ENCODE peak calls at places on chromosomes 11 and 22, in four cellular contexts. O is fibroblast of the aortic adventitia; C is cortex of kidney; I is activated CD4-positive, alpha-beta memory T cell treated with anti-CD3 and anti-CD28 coated beads, Interleukin-2, amount 10 ng/mL, durations not matched to agents 7 days and 5 days. T is an unnamed sample.

GRCh38 chr11:130474637-130475400 is 26.4 kb downstream of the ADAMTS15 start:
- DNase-seq in O (no peak), C (no peak), I (no peak), T (no peak)

GRCh38 chr22:22030493-22031182 is 48.1 kb upstream of the TOP3B start:
- DNase-seq in O (peak; percentile 44), C (no peak), I (no peak), T (no peak)

GRCh38 chr22:49966041-49966715 is 5.6 kb downstream of the PIM3 start:
- DNase-seq in O (no peak), C (no peak), I (peak; percentile 17), T (no peak)

GRCh38 chr11:100876826-100877545 is 189.9 kb downstream of the ARHGAP42 start:
- DNase-seq in O (peak; percentile 98), C (no peak), I (no peak), T (no peak)

GRCh38 chr22:48805516-48805915 is 1022.2 kb downstream of the BRD1 start:
- DNase-seq in O (no peak), C (no peak), I (no peak), T (no peak)

GRCh38 chr11:12840871-12841516 is 166.8 kb downstream of the TEAD1 start:
- DNase-seq in O (peak; percentile 35), C (no peak), I (no peak), T (no peak)

GRCh38 chr11:76704171-76704948 is 33.8 kb upstream of the LRRC32 start:
- DNase-seq in O (no peak), C (no peak), I (no peak), T (no peak)

GRCh38 chr11:72814139-72814830 is at the start of gene ATG16L2:
- DNase-seq in O (peak; percentile 78), C (peak; percentile 81), I (peak; percentile 91), T (peak; percentile 92)

GRCh38 chr22:19970479-19971275 is 29.1 kb upstream of the TXNRD2 start:
- DNase-seq in O (peak; percentile 62), C (no peak), I (peak; percentile 78), T (no peak)

GRCh38 chr11:73402834-73403185 is 26.6 kb downstream of the RELT start:
- DNase-seq in O (no peak), C (no peak), I (no peak), T (no peak)

GRCh38 chr22:49678137-49678841 is 149.4 kb downstream of the BRD1 start:
- DNase-seq in O (no peak), C (no peak), I (peak; percentile 9), T (no peak)

GRCh38 chr22:20437253-20438065 is at the start of gene SCARF2:
- DNase-seq in O (peak; percentile 55), C (no peak), I (no peak), T (peak; percentile 68)

GRCh38 chr22:36027960-36028645 is 521 bp downstream of the RBFOX2 start:
- DNase-seq in O (peak; percentile 11), C (no peak), I (no peak), T (peak; percentile 58)

GRCh38 chr22:38841211-38841610 is 2.6 kb downstream of the NPTXR start:
- DNase-seq in O (no peak), C (no peak), I (no peak), T (no peak)

GRCh38 chr11:70034740-70035365 is 43.3 kb upstream of the ANO1 start:
- DNase-seq in O (no peak), C (no peak), I (no peak), T (peak; percentile 29)

GRCh38 chr11:69414773-69415187 is 66.7 kb upstream of the LINC01488 start:
- DNase-seq in O (no peak), C (no peak), I (no peak), T (no peak)

GRCh38 chr22:32539631-32540449 is 65.2 kb downstream of the FBXO7 start:
- DNase-seq in O (no peak), C (no peak), I (no peak), T (peak; percentile 50)

GRCh38 chr22:38104084-38104483 is 6.4 kb downstream of the BAIAP2L2 start:
- DNase-seq in O (peak; percentile 12), C (no peak), I (no peak), T (no peak)

GRCh38 chr22:50282361-50283144 is 12.4 kb upstream of the MAPK11 start:
- DNase-seq in O (peak; percentile 36), C (no peak), I (no peak), T (peak; percentile 65)

GRCh38 chr11:5154657-5155056 is at the start of gene OR52A1:
- DNase-seq in O (no peak), C (no peak), I (no peak), T (no peak)

GRCh38 chr22:42337356-42337755 is 66.9 kb upstream of the TCF20 start:
- DNase-seq in O (no peak), C (no peak), I (no peak), T (no peak)

GRCh38 chr11:67071420-67072284 is 15.0 kb downstream of the RHOD start:
- DNase-seq in O (peak; percentile 65), C (no peak), I (peak; percentile 82), T (no peak)

GRCh38 chr11:31655483-31655882 is 145.9 kb downstream of the ELP4 start:
- DNase-seq in O (peak; percentile 60), C (no peak), I (no peak), T (no peak)

GRCh38 chr22:33006220-33006954 is 51.8 kb downstream of the SYN3 start:
- DNase-seq in O (no peak), C (no peak), I (no peak), T (no peak)

T was measured in mesothelial cell of epicardium.